ENCODE peak calls at places on chromosome 6, in nine cellular contexts. One of them, this sample, is unnamed.

GRCh38 chr6:20279608-20280287 is 67.5 kb upstream of the MBOAT1 start:
- DNase-seq in uterus: no peak
- DNase-seq in right lobe of liver: no peak
- DNase-seq in Peyer's patch: no peak
- DNase-seq in GM12891: no peak
- DNase-seq in breast epithelium: no peak
- DNase-seq in heart left ventricle: no peak
- DNase-seq in IMR-90: no peak
- DNase-seq in H1: no peak
- DNase-seq in this sample: no peak

GRCh38 chr6:154590770-154591169 is 80.3 kb upstream of the CNKSR3 start:
- DNase-seq in uterus: no peak
- DNase-seq in right lobe of liver: no peak
- DNase-seq in Peyer's patch: no peak
- DNase-seq in GM12891: no peak
- DNase-seq in breast epithelium: no peak
- DNase-seq in heart left ventricle: no peak
- DNase-seq in IMR-90: no peak
- DNase-seq in H1: no peak
- DNase-seq in this sample: no peak

GRCh38 chr6:111973897-111974639 is 79.8 kb upstream of the CCN6 start:
- DNase-seq in uterus: no peak
- DNase-seq in right lobe of liver: no peak
- DNase-seq in Peyer's patch: no peak
- DNase-seq in GM12891: no peak
- DNase-seq in breast epithelium: no peak
- DNase-seq in heart left ventricle: no peak
- DNase-seq in IMR-90: peak; percentile 79
- DNase-seq in H1: no peak
- DNase-seq in this sample: no peak

GRCh38 chr6:116221067-116221466 is 32.8 kb downstream of the TSPYL4 start:
- DNase-seq in uterus: no peak
- DNase-seq in right lobe of liver: no peak
- DNase-seq in Peyer's patch: no peak
- DNase-seq in GM12891: no peak
- DNase-seq in breast epithelium: no peak
- DNase-seq in heart left ventricle: no peak
- DNase-seq in IMR-90: peak; percentile 15
- DNase-seq in H1: no peak
- DNase-seq in this sample: no peak

GRCh38 chr6:127716425-127716930 is 139.5 kb downstream of the C6orf58 start:
- DNase-seq in uterus: no peak
- DNase-seq in right lobe of liver: no peak
- DNase-seq in Peyer's patch: no peak
- DNase-seq in GM12891: no peak
- DNase-seq in breast epithelium: no peak
- DNase-seq in heart left ventricle: no peak
- DNase-seq in IMR-90: no peak
- DNase-seq in H1: no peak
- DNase-seq in this sample: no peak

GRCh38 chr6:132020138-132020551 is 69.0 kb upstream of the CCN2 start:
- DNase-seq in uterus: peak; percentile 53
- DNase-seq in right lobe of liver: no peak
- DNase-seq in Peyer's patch: peak; percentile 52
- DNase-seq in GM12891: no peak
- DNase-seq in breast epithelium: peak; percentile 18
- DNase-seq in heart left ventricle: no peak
- DNase-seq in IMR-90: peak; percentile 13
- DNase-seq in H1: no peak
- DNase-seq in this sample: no peak

GRCh38 chr6:145112711-145113148 is 622.6 kb downstream of the EPM2A start:
- DNase-seq in uterus: no peak
- DNase-seq in right lobe of liver: no peak
- DNase-seq in Peyer's patch: no peak
- DNase-seq in GM12891: no peak
- DNase-seq in breast epithelium: no peak
- DNase-seq in heart left ventricle: no peak
- DNase-seq in IMR-90: peak; percentile 19
- DNase-seq in H1: no peak
- DNase-seq in this sample: no peak

GRCh38 chr6:34657307-34657978 is 39.1 kb downstream of the ILRUN start:
- DNase-seq in uterus: peak; percentile 49
- DNase-seq in right lobe of liver: no peak
- DNase-seq in Peyer's patch: no peak
- DNase-seq in GM12891: no peak
- DNase-seq in breast epithelium: peak; percentile 43
- DNase-seq in heart left ventricle: peak; percentile 39
- DNase-seq in IMR-90: peak; percentile 89
- DNase-seq in H1: no peak
- DNase-seq in this sample: no peak

GRCh38 chr6:16236648-16237199 is 1.7 kb upstream of the GMPR start:
- DNase-seq in uterus: no peak
- DNase-seq in right lobe of liver: no peak
- DNase-seq in Peyer's patch: no peak
- DNase-seq in GM12891: no peak
- DNase-seq in breast epithelium: peak; percentile 47
- DNase-seq in heart left ventricle: peak; percentile 38
- DNase-seq in IMR-90: peak; percentile 76
- DNase-seq in H1: no peak
- DNase-seq in this sample: no peak

GRCh38 chr6:36296240-36296639 is 26.4 kb downstream of the PNPLA1 start:
- DNase-seq in uterus: no peak
- DNase-seq in right lobe of liver: no peak
- DNase-seq in Peyer's patch: no peak
- DNase-seq in GM12891: no peak
- DNase-seq in breast epithelium: no peak
- DNase-seq in heart left ventricle: no peak
- DNase-seq in IMR-90: peak; percentile 4
- DNase-seq in H1: no peak
- DNase-seq in this sample: no peak

GRCh38 chr6:15449001-15449400 is 203.1 kb downstream of the JARID2 start:
- DNase-seq in uterus: no peak
- DNase-seq in right lobe of liver: no peak
- DNase-seq in Peyer's patch: no peak
- DNase-seq in GM12891: no peak
- DNase-seq in breast epithelium: no peak
- DNase-seq in heart left ventricle: no peak
- DNase-seq in IMR-90: no peak
- DNase-seq in H1: no peak
- DNase-seq in this sample: no peak

GRCh38 chr6:29627762-29628418 is 5.1 kb downstream of the GABBR1 start:
- DNase-seq in uterus: peak; percentile 85
- DNase-seq in right lobe of liver: peak; percentile 68
- DNase-seq in Peyer's patch: peak; percentile 60
- DNase-seq in GM12891: peak; percentile 49
- DNase-seq in breast epithelium: peak; percentile 63
- DNase-seq in heart left ventricle: peak; percentile 85
- DNase-seq in IMR-90: peak; percentile 86
- DNase-seq in H1: peak; percentile 81
- DNase-seq in this sample: peak; percentile 81

GRCh38 chr6:148298683-148299082 is 44.0 kb upstream of the SASH1 start:
- DNase-seq in uterus: no peak
- DNase-seq in right lobe of liver: no peak
- DNase-seq in Peyer's patch: no peak
- DNase-seq in GM12891: no peak
- DNase-seq in breast epithelium: no peak
- DNase-seq in heart left ventricle: no peak
- DNase-seq in IMR-90: no peak
- DNase-seq in H1: no peak
- DNase-seq in this sample: no peak

GRCh38 chr6:45378324-45378926 is 691 bp upstream of the SUPT3H start:
- DNase-seq in uterus: no peak
- DNase-seq in right lobe of liver: peak; percentile 57
- DNase-seq in Peyer's patch: no peak
- DNase-seq in GM12891: no peak
- DNase-seq in breast epithelium: no peak
- DNase-seq in heart left ventricle: peak; percentile 55
- DNase-seq in IMR-90: no peak
- DNase-seq in H1: no peak
- DNase-seq in this sample: peak; percentile 32

GRCh38 chr6:114170372-114170771 is 172.5 kb downstream of the HS3ST5 start:
- DNase-seq in uterus: no peak
- DNase-seq in right lobe of liver: no peak
- DNase-seq in Peyer's patch: no peak
- DNase-seq in GM12891: no peak
- DNase-seq in breast epithelium: no peak
- DNase-seq in heart left ventricle: no peak
- DNase-seq in IMR-90: no peak
- DNase-seq in H1: no peak
- DNase-seq in this sample: no peak

GRCh38 chr6:170137911-170138910 is 152.7 kb downstream of the DLL1 start:
- DNase-seq in uterus: peak; percentile 8
- DNase-seq in right lobe of liver: peak; percentile 41
- DNase-seq in Peyer's patch: peak; percentile 11
- DNase-seq in GM12891: no peak
- DNase-seq in breast epithelium: no peak
- DNase-seq in heart left ventricle: peak; percentile 9
- DNase-seq in IMR-90: no peak
- DNase-seq in H1: no peak
- DNase-seq in this sample: no peak

GRCh38 chr6:31401403-31401802 is 2.0 kb upstream of the MICA start:
- DNase-seq in uterus: peak; percentile 47
- DNase-seq in right lobe of liver: no peak
- DNase-seq in Peyer's patch: no peak
- DNase-seq in GM12891: no peak
- DNase-seq in breast epithelium: peak; percentile 41
- DNase-seq in heart left ventricle: no peak
- DNase-seq in IMR-90: peak; percentile 81
- DNase-seq in H1: no peak
- DNase-seq in this sample: no peak

GRCh38 chr6:31400467-31401289 is 2.7 kb upstream of the MICA start:
- DNase-seq in uterus: peak; percentile 81
- DNase-seq in right lobe of liver: peak; percentile 84
- DNase-seq in Peyer's patch: peak; percentile 88
- DNase-seq in GM12891: no peak
- DNase-seq in breast epithelium: peak; percentile 71
- DNase-seq in heart left ventricle: peak; percentile 90
- DNase-seq in IMR-90: peak; percentile 34
- DNase-seq in H1: no peak
- DNase-seq in this sample: no peak

GRCh38 chr6:31397901-31398300 is 5.5 kb upstream of the MICA start:
- DNase-seq in uterus: no peak
- DNase-seq in right lobe of liver: no peak
- DNase-seq in Peyer's patch: no peak
- DNase-seq in GM12891: no peak
- DNase-seq in breast epithelium: no peak
- DNase-seq in heart left ventricle: no peak
- DNase-seq in IMR-90: no peak
- DNase-seq in H1: no peak
- DNase-seq in this sample: no peak

GRCh38 chr6:31402324-31403282 is 792 bp upstream of the MICA start:
- DNase-seq in uterus: no peak
- DNase-seq in right lobe of liver: no peak
- DNase-seq in Peyer's patch: peak; percentile 64
- DNase-seq in GM12891: no peak
- DNase-seq in breast epithelium: peak; percentile 30
- DNase-seq in heart left ventricle: no peak
- DNase-seq in IMR-90: no peak
- DNase-seq in H1: no peak
- DNase-seq in this sample: no peak

GRCh38 chr6:31399589-31400466 is 3.6 kb upstream of the MICA start:
- DNase-seq in uterus: peak; percentile 92
- DNase-seq in right lobe of liver: peak; percentile 93
- DNase-seq in Peyer's patch: peak; percentile 95
- DNase-seq in GM12891: no peak
- DNase-seq in breast epithelium: peak; percentile 92
- DNase-seq in heart left ventricle: peak; percentile 95
- DNase-seq in IMR-90: peak; percentile 80
- DNase-seq in H1: no peak
- DNase-seq in this sample: peak; percentile 49
- TF ChIP-seq POLR2A in uterus: peak; percentile 66
- TF ChIP-seq POLR2A in right lobe of liver: peak; percentile 72
- TF ChIP-seq POLR2A in Peyer's patch: peak; percentile 66
- TF ChIP-seq POLR2A in GM12891: no peak
- TF ChIP-seq POLR2A in breast epithelium: no peak
- TF ChIP-seq POLR2A in heart left ventricle: peak; percentile 58
- TF ChIP-seq POLR2A in IMR-90: peak; percentile 22
- TF ChIP-seq POLR2A in H1: no peak
- TF ChIP-seq POLR2A in this sample: peak; percentile 39

GRCh38 chr6:157148391-157149323 is 174.7 kb downstream of the TMEM242 start:
- DNase-seq in uterus: peak; percentile 39
- DNase-seq in right lobe of liver: no peak
- DNase-seq in Peyer's patch: no peak
- DNase-seq in GM12891: no peak
- DNase-seq in breast epithelium: peak; percentile 91
- DNase-seq in heart left ventricle: peak; percentile 80
- DNase-seq in IMR-90: peak; percentile 98
- DNase-seq in H1: no peak
- DNase-seq in this sample: peak; percentile 91
- TF ChIP-seq POLR2A in uterus: no peak
- TF ChIP-seq POLR2A in right lobe of liver: no peak
- TF ChIP-seq POLR2A in Peyer's patch: no peak
- TF ChIP-seq POLR2A in GM12891: no peak
- TF ChIP-seq POLR2A in breast epithelium: no peak
- TF ChIP-seq POLR2A in heart left ventricle: no peak
- TF ChIP-seq POLR2A in IMR-90: peak; percentile 85
- TF ChIP-seq POLR2A in H1: no peak
- TF ChIP-seq POLR2A in this sample: no peak

GRCh38 chr6:52580905-52581304 is 4.0 kb upstream of the TRAM2 start:
- DNase-seq in uterus: no peak
- DNase-seq in right lobe of liver: no peak
- DNase-seq in Peyer's patch: no peak
- DNase-seq in GM12891: no peak
- DNase-seq in breast epithelium: no peak
- DNase-seq in heart left ventricle: no peak
- DNase-seq in IMR-90: no peak
- DNase-seq in H1: no peak
- DNase-seq in this sample: no peak
- TF ChIP-seq POLR2A in uterus: no peak
- TF ChIP-seq POLR2A in right lobe of liver: no peak
- TF ChIP-seq POLR2A in Peyer's patch: no peak
- TF ChIP-seq POLR2A in GM12891: no peak
- TF ChIP-seq POLR2A in breast epithelium: no peak
- TF ChIP-seq POLR2A in heart left ventricle: no peak
- TF ChIP-seq POLR2A in IMR-90: no peak
- TF ChIP-seq POLR2A in H1: no peak
- TF ChIP-seq POLR2A in this sample: no peak

DNA sequence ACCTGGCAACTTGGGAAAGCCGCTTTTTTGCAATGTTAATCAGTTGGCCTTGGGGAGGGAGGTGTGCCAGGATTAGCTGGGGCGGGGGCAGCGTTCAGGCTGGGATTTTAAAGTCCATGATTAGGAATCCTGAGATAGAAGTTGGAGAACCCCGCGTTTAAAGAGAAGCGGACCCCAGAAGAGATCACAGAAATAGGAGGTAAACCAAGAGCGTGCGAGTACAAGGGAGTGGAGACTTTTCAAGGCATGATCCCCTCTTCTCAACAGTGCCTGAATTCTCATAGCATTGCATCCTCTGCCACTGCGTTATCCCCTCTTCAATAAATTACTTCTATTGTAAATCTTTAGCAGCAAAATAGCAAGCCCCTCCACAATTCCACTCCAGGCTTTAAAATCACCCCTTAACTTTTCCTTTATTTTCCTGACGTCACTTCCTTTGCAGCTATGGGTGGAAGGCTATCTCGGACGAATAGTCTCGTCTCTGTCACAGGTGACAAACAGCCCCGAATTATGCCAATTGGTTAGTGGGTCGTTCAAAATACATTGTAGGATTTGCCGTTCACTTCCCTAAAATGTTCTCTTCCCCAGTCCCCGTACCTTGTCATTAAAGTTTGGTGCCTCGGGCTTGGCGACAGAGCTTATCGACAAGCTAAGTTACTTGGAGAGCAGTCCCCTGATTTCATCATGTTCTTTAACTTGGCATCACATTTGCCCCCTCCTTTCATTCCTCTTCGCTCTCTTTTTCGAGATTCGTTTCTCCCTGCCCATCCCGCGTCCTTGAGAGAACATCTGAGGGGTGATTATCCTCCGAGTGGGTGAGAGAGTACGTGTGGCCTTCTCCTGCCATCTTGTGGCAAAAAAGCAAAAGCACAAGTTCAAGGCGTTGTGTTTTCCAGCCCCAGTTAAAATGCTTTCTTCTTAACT is 17.1 kb downstream of the OR2B2 start:
- DNase-seq in uterus: peak; percentile 47
- DNase-seq in right lobe of liver: no peak
- DNase-seq in Peyer's patch: no peak
- DNase-seq in GM12891: no peak
- DNase-seq in breast epithelium: peak; percentile 48
- DNase-seq in heart left ventricle: peak; percentile 60
- DNase-seq in IMR-90: peak; percentile 88
- DNase-seq in H1: no peak
- DNase-seq in this sample: no peak
- TF ChIP-seq POLR2A in uterus: no peak
- TF ChIP-seq POLR2A in right lobe of liver: peak; percentile 23
- TF ChIP-seq POLR2A in Peyer's patch: no peak
- TF ChIP-seq POLR2A in GM12891: no peak
- TF ChIP-seq POLR2A in breast epithelium: peak; percentile 11
- TF ChIP-seq POLR2A in heart left ventricle: no peak
- TF ChIP-seq POLR2A in IMR-90: no peak
- TF ChIP-seq POLR2A in H1: peak; percentile 57
- TF ChIP-seq POLR2A in this sample: no peak